ENCODE peak calls at places on chromosome 16, in seven cellular contexts. One of them, this sample, is unnamed.

GRCh38 chr16:11211977-11212818 is 43.8 kb downstream of the SOCS1 start:
- DNase-seq in HTR-8/SVneo: no peak
- DNase-seq in small intestine: no peak
- DNase-seq in GM23248: no peak
- DNase-seq in activated CD4-positive, alpha-beta T cell treated with anti-CD3 and anti-CD28 coated beads for 48 hours: no peak
- DNase-seq in iris pigment epithelial cell: no peak
- DNase-seq in activated T-helper 2 cell treated with anti-CD3 and anti-CD28 coated beads, Interferon-gamma antibody, Interleukin-2, Interleukin-4, amounts not matched to agents 10 μg/mL and 5 μg/mL and 100 μg/mL, durations not matched to agents 14 hours and 24 hours and 36 hours: no peak
- DNase-seq in this sample: no peak

GRCh38 chr16:86778108-86778745 is 199.9 kb downstream of the FOXL1 start:
- DNase-seq in HTR-8/SVneo: no peak
- DNase-seq in small intestine: no peak
- DNase-seq in GM23248: no peak
- DNase-seq in activated T-helper 2 cell treated with anti-CD3 and anti-CD28 coated beads, Interferon-gamma antibody, Interleukin-2, Interleukin-4, amounts not matched to agents 10 μg/mL and 5 μg/mL and 100 μg/mL, durations not matched to agents 14 hours and 24 hours and 36 hours: no peak
- DNase-seq in activated CD4-positive, alpha-beta T cell treated with anti-CD3 and anti-CD28 coated beads for 48 hours: no peak
- DNase-seq in iris pigment epithelial cell: no peak
- DNase-seq in this sample: no peak

GRCh38 chr16:13994239-13995106 is 74.5 kb downstream of the ERCC4 start:
- DNase-seq in GM23248: no peak
- DNase-seq in small intestine: no peak
- DNase-seq in HTR-8/SVneo: no peak
- DNase-seq in iris pigment epithelial cell: no peak
- DNase-seq in activated CD4-positive, alpha-beta T cell treated with anti-CD3 and anti-CD28 coated beads for 48 hours: no peak
- DNase-seq in activated T-helper 2 cell treated with anti-CD3 and anti-CD28 coated beads, Interferon-gamma antibody, Interleukin-2, Interleukin-4, amounts not matched to agents 10 μg/mL and 5 μg/mL and 100 μg/mL, durations not matched to agents 14 hours and 24 hours and 36 hours: no peak
- DNase-seq in this sample: no peak

GRCh38 chr16:89473791-89474414 is 16.5 kb downstream of the ANKRD11 start:
- DNase-seq in HTR-8/SVneo: no peak
- DNase-seq in iris pigment epithelial cell: peak
- DNase-seq in activated T-helper 2 cell treated with anti-CD3 and anti-CD28 coated beads, Interferon-gamma antibody, Interleukin-2, Interleukin-4, amounts not matched to agents 10 μg/mL and 5 μg/mL and 100 μg/mL, durations not matched to agents 14 hours and 24 hours and 36 hours: no peak
- DNase-seq in activated CD4-positive, alpha-beta T cell treated with anti-CD3 and anti-CD28 coated beads for 48 hours: no peak
- DNase-seq in GM23248: peak
- DNase-seq in small intestine: peak
- DNase-seq in this sample: peak

GRCh38 chr16:81266680-81267095 is 28.2 kb downstream of the BCO1 start:
- DNase-seq in HTR-8/SVneo: no peak
- DNase-seq in small intestine: peak
- DNase-seq in activated T-helper 2 cell treated with anti-CD3 and anti-CD28 coated beads, Interferon-gamma antibody, Interleukin-2, Interleukin-4, amounts not matched to agents 10 μg/mL and 5 μg/mL and 100 μg/mL, durations not matched to agents 14 hours and 24 hours and 36 hours: peak
- DNase-seq in GM23248: no peak
- DNase-seq in iris pigment epithelial cell: no peak
- DNase-seq in activated CD4-positive, alpha-beta T cell treated with anti-CD3 and anti-CD28 coated beads for 48 hours: peak
- DNase-seq in this sample: no peak

GRCh38 chr16:82750078-82750477 is 123.3 kb downstream of the CDH13 start:
- DNase-seq in iris pigment epithelial cell: no peak
- DNase-seq in activated T-helper 2 cell treated with anti-CD3 and anti-CD28 coated beads, Interferon-gamma antibody, Interleukin-2, Interleukin-4, amounts not matched to agents 10 μg/mL and 5 μg/mL and 100 μg/mL, durations not matched to agents 14 hours and 24 hours and 36 hours: no peak
- DNase-seq in activated CD4-positive, alpha-beta T cell treated with anti-CD3 and anti-CD28 coated beads for 48 hours: no peak
- DNase-seq in GM23248: no peak
- DNase-seq in HTR-8/SVneo: no peak
- DNase-seq in small intestine: no peak
- DNase-seq in this sample: no peak

GRCh38 chr16:80899804-80900592 is 95.6 kb upstream of the CDYL2 start:
- DNase-seq in iris pigment epithelial cell: peak
- DNase-seq in HTR-8/SVneo: peak
- DNase-seq in activated T-helper 2 cell treated with anti-CD3 and anti-CD28 coated beads, Interferon-gamma antibody, Interleukin-2, Interleukin-4, amounts not matched to agents 10 μg/mL and 5 μg/mL and 100 μg/mL, durations not matched to agents 14 hours and 24 hours and 36 hours: no peak
- DNase-seq in small intestine: peak
- DNase-seq in GM23248: peak
- DNase-seq in activated CD4-positive, alpha-beta T cell treated with anti-CD3 and anti-CD28 coated beads for 48 hours: no peak
- DNase-seq in this sample: peak

GRCh38 chr16:16073884-16074781 is 124.7 kb downstream of the ABCC1 start:
- DNase-seq in HTR-8/SVneo: peak
- DNase-seq in activated T-helper 2 cell treated with anti-CD3 and anti-CD28 coated beads, Interferon-gamma antibody, Interleukin-2, Interleukin-4, amounts not matched to agents 10 μg/mL and 5 μg/mL and 100 μg/mL, durations not matched to agents 14 hours and 24 hours and 36 hours: no peak
- DNase-seq in GM23248: peak
- DNase-seq in small intestine: no peak
- DNase-seq in activated CD4-positive, alpha-beta T cell treated with anti-CD3 and anti-CD28 coated beads for 48 hours: no peak
- DNase-seq in iris pigment epithelial cell: peak
- DNase-seq in this sample: peak

GRCh38 chr16:23670137-23670776 is 8.4 kb upstream of the PLK1 start:
- DNase-seq in GM23248: peak
- DNase-seq in activated CD4-positive, alpha-beta T cell treated with anti-CD3 and anti-CD28 coated beads for 48 hours: peak
- DNase-seq in small intestine: no peak
- DNase-seq in iris pigment epithelial cell: peak
- DNase-seq in HTR-8/SVneo: no peak
- DNase-seq in activated T-helper 2 cell treated with anti-CD3 and anti-CD28 coated beads, Interferon-gamma antibody, Interleukin-2, Interleukin-4, amounts not matched to agents 10 μg/mL and 5 μg/mL and 100 μg/mL, durations not matched to agents 14 hours and 24 hours and 36 hours: peak
- DNase-seq in this sample: peak

GRCh38 chr16:66588981-66589713 is 9.9 kb downstream of the CMTM2 start:
- DNase-seq in iris pigment epithelial cell: peak
- DNase-seq in activated CD4-positive, alpha-beta T cell treated with anti-CD3 and anti-CD28 coated beads for 48 hours: peak
- DNase-seq in activated T-helper 2 cell treated with anti-CD3 and anti-CD28 coated beads, Interferon-gamma antibody, Interleukin-2, Interleukin-4, amounts not matched to agents 10 μg/mL and 5 μg/mL and 100 μg/mL, durations not matched to agents 14 hours and 24 hours and 36 hours: peak
- DNase-seq in HTR-8/SVneo: peak
- DNase-seq in GM23248: peak
- DNase-seq in small intestine: peak
- DNase-seq in this sample: no peak

GRCh38 chr16:19980866-19981265 is 92.8 kb downstream of the GPR139 start:
- DNase-seq in activated T-helper 2 cell treated with anti-CD3 and anti-CD28 coated beads, Interferon-gamma antibody, Interleukin-2, Interleukin-4, amounts not matched to agents 10 μg/mL and 5 μg/mL and 100 μg/mL, durations not matched to agents 14 hours and 24 hours and 36 hours: no peak
- DNase-seq in activated CD4-positive, alpha-beta T cell treated with anti-CD3 and anti-CD28 coated beads for 48 hours: peak
- DNase-seq in HTR-8/SVneo: no peak
- DNase-seq in small intestine: peak
- DNase-seq in GM23248: peak
- DNase-seq in iris pigment epithelial cell: peak
- DNase-seq in this sample: no peak

GRCh38 chr16:66787427-66787826 is 14.0 kb downstream of the TERB1 start:
- DNase-seq in iris pigment epithelial cell: no peak
- DNase-seq in activated T-helper 2 cell treated with anti-CD3 and anti-CD28 coated beads, Interferon-gamma antibody, Interleukin-2, Interleukin-4, amounts not matched to agents 10 μg/mL and 5 μg/mL and 100 μg/mL, durations not matched to agents 14 hours and 24 hours and 36 hours: no peak
- DNase-seq in GM23248: no peak
- DNase-seq in small intestine: no peak
- DNase-seq in HTR-8/SVneo: no peak
- DNase-seq in activated CD4-positive, alpha-beta T cell treated with anti-CD3 and anti-CD28 coated beads for 48 hours: no peak
- DNase-seq in this sample: no peak

GRCh38 chr16:70638814-70639792 is 7.3 kb upstream of the IL34 start:
- DNase-seq in activated T-helper 2 cell treated with anti-CD3 and anti-CD28 coated beads, Interferon-gamma antibody, Interleukin-2, Interleukin-4, amounts not matched to agents 10 μg/mL and 5 μg/mL and 100 μg/mL, durations not matched to agents 14 hours and 24 hours and 36 hours: no peak
- DNase-seq in HTR-8/SVneo: no peak
- DNase-seq in GM23248: peak
- DNase-seq in activated CD4-positive, alpha-beta T cell treated with anti-CD3 and anti-CD28 coated beads for 48 hours: no peak
- DNase-seq in iris pigment epithelial cell: peak
- DNase-seq in small intestine: no peak
- DNase-seq in this sample: peak